ENCODE peak calls at places on chromosome 13, in four cellular contexts. J is WTC11; X is cardiac muscle cell; V is CD4-positive, alpha-beta T cell. O is an unnamed sample.

GRCh38 chr13:91406619-91407018 is 8.2 kb downstream of the GPC5 start:
- DNase-seq in X (peak), V (no peak), J (peak), O (peak)

GRCh38 chr13:95596701-95597100 is 44.2 kb downstream of the CLDN10 start:
- DNase-seq in X (no peak), J (no peak), V (no peak), O (no peak)

GRCh38 chr13:105799155-105799554 is 736.3 kb downstream of the EFNB2 start:
- DNase-seq in V (no peak), X (no peak), J (no peak), O (no peak)

GRCh38 chr13:31090921-31091624 is 70.6 kb downstream of the HSPH1 start:
- DNase-seq in V (no peak), J (no peak), X (peak), O (no peak)

GRCh38 chr13:100440756-100441421 is 147.7 kb downstream of the GGACT start:
- DNase-seq in X (peak), J (no peak), V (no peak), O (peak)

GRCh38 chr13:110925023-110925608 is 10.2 kb upstream of the ANKRD10 start:
- DNase-seq in V (no peak), J (peak), X (peak), O (no peak)

GRCh38 chr13:75963318-75963717 is 327.2 kb downstream of the LMO7 start:
- DNase-seq in X (no peak), V (no peak), J (no peak), O (no peak)

GRCh38 chr13:46354143-46355087 is 32.6 kb downstream of the RUBCNL start:
- DNase-seq in J (no peak), V (no peak), X (peak), O (peak)

GRCh38 chr13:114109646-114110045 is 22.8 kb downstream of the RASA3 start:
- DNase-seq in X (no peak), V (peak), J (peak), O (no peak)

GRCh38 chr13:108985166-108985565 is 355.8 kb downstream of the MYO16 start:
- DNase-seq in J (no peak), V (no peak), X (peak), O (no peak)

GRCh38 chr13:67619987-67620386 is 389.9 kb upstream of the PCDH9 start:
- DNase-seq in J (no peak), X (no peak), V (no peak), O (no peak)

GRCh38 chr13:64041296-64041695 is 2625.6 kb upstream of the PCDH20 start:
- DNase-seq in V (no peak), J (no peak), X (peak), O (no peak)

GRCh38 chr13:47472516-47472915 is 528.6 kb downstream of the SUCLA2 start:
- DNase-seq in V (no peak), J (no peak), X (no peak), O (no peak)

GRCh38 chr13:76440568-76440967 is 445.6 kb downstream of the KCTD12 start:
- DNase-seq in J (no peak), V (no peak), X (no peak), O (no peak)

GRCh38 chr13:42394361-42395065 is 122.6 kb downstream of the AKAP11 start:
- DNase-seq in X (no peak), V (no peak), J (no peak), O (no peak)

GRCh38 chr13:30052127-30052526 is 201.7 kb upstream of the UBL3 start:
- DNase-seq in J (peak), V (no peak), X (peak), O (no peak)

GRCh38 chr13:80360298-80360827 is 19.4 kb upstream of the SPRY2 start:
- DNase-seq in X (no peak), V (no peak), J (no peak), O (no peak)

GRCh38 chr13:106133025-106133424 is 402.4 kb downstream of the EFNB2 start:
- DNase-seq in V (no peak), X (peak), J (no peak), O (peak)

GRCh38 chr13:38417727-38418126 is 68.1 kb downstream of the UFM1 start:
- DNase-seq in V (no peak), X (peak), J (no peak), O (peak)

GRCh38 chr13:97067342-97067895 is 73.1 kb upstream of the OXGR1 start:
- DNase-seq in V (no peak), X (peak), J (no peak), O (no peak)
- TF ChIP-seq CTCF in V (no peak), X (peak), J (no peak), O (peak)

DNA sequence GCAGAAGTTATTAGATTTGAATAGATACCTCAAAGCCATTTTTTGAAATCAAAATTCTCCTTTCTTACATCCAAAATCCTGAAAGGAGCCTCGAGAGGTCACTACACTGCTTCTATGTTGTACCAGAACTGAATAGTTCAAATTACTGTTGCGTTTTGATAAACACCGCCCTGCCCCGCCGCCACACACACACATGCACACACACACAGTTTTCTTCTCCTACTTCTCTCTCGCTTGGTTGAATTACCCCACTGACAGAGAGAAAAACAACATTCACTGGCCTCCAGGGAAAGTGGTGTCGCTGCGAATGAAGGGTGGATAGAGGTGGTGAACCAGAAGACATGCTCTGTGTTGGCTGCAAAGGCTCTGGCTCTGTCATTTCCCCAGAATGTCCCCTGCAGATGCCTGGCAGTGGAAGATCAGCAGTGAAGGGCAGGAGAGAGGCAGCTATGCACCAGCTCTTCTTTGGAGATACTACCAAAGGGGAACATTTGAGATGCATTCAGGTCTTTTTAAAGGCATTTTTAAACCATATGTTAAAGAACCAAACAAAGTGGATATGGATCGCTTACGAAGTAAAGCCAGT is 183.3 kb upstream of the RFC3 start:
- DNase-seq in V (no peak), X (peak), J (no peak), O (no peak)
- TF ChIP-seq CTCF in V (no peak), X (no peak), J (no peak), O (no peak)

GRCh38 chr13:19589312-19589711 is 28.0 kb upstream of the TPTE2 start:
- DNase-seq in J (no peak), X (no peak), V (no peak), O (no peak)

GRCh38 chr13:19590423-19590822 is 29.1 kb upstream of the TPTE2 start:
- DNase-seq in V (no peak), J (no peak), X (no peak), O (no peak)

GRCh38 chr13:19591864-19592263 is 30.5 kb upstream of the TPTE2 start:
- DNase-seq in X (no peak), V (no peak), J (no peak), O (no peak)

GRCh38 chr13:19586904-19587634 is 25.7 kb upstream of the TPTE2 start:
- DNase-seq in J (no peak), X (peak), V (peak), O (peak)

GRCh38 chr13:19587635-19588300 is 26.4 kb upstream of the TPTE2 start:
- DNase-seq in X (peak), J (no peak), V (no peak), O (peak)
- TF ChIP-seq CTCF in X (peak), J (no peak), V (peak), O (peak)

GRCh38 chr13:24680921-24681585 is 845 bp downstream of the ATP12A start:
- DNase-seq in J (no peak), V (no peak), X (no peak), O (no peak)

GRCh38 chr13:24679686-24680085 is 522 bp upstream of the ATP12A start:
- DNase-seq in J (no peak), X (no peak), V (no peak), O (no peak)

GRCh38 chr13:24681930-24682329 is 1.7 kb downstream of the ATP12A start:
- DNase-seq in V (no peak), J (no peak), X (no peak), O (no peak)

GRCh38 chr13:24682353-24682752 is 2.1 kb downstream of the ATP12A start:
- DNase-seq in X (no peak), V (no peak), J (no peak), O (no peak)

DNA sequence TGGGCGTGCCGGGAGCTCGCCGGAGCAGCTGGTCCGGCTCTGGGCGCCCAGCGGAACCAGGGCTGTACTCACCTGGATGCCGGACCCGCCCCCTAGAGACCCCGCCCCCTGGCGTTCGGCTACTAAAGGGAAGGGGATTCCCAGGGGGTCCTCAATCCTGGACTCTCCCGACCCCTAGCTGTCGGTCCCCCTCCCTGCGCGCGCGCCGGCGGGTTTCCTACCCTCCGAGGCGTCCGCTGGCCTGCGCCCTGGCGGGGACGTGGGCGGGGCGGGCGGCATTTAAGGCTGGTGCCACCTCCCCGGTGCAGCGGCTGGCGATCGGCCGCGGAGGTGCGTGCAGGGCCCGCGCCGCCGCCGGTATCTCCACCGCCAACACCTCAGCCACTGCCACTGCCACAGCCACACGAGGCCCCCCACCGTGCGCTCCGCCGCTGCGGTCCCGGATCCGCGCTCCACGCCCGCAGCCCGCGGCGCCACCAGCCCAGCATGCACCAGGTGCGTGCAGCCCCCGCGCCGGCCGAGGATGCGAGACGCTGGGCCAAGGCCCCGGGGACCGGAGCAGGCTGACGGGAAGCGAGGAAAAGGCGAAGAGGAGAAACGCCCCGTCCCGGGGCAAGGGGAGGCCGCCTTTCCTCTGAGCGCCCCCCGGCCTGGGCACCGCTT is at the start of gene ATP12A:
- DNase-seq in V (peak), J (peak), X (no peak), O (no peak)
- TF ChIP-seq CTCF in V (no peak), J (peak), X (no peak), O (no peak)

GRCh38 chr13:49021953-49022352 is 46.2 kb downstream of the FNDC3A start:
- DNase-seq in J (no peak), X (no peak), V (no peak), O (no peak)
- TF ChIP-seq CTCF in J (no peak), X (no peak), V (no peak), O (no peak)

DNA sequence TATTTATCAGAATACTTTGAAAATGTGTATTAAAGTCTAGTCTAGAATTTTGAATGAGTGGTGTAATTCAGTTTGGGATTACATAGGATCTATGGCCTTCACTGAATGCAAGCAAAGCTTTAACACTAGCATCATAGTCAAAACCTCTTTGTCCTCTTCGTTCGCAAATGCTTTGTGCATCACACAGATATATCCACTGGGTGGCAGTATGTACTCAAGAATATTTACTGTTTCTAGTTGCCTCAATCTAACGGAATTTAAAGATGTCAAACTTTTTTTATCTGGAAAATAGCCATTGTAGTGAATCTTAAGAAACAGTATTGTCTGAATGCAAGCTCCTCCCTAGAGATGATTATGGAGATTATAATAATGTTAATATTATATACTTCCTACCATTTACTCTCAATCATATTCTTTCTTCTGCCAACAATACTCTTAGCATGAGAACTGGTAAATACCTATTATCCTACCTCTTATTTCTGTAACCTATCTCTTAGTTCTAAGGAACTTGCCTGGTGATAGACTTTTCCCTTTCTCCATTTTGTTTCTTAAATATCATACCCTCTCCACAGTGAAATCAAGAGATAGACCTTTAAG is 25.8 kb downstream of the LACC1 start:
- DNase-seq in J (no peak), X (peak), V (no peak), O (peak)
- TF ChIP-seq CTCF in J (peak), X (peak), V (peak), O (peak)

GRCh38 chr13:103694471-103694870 is 628.3 kb upstream of the SLC10A2 start:
- DNase-seq in J (no peak), V (no peak), X (no peak), O (no peak)

GRCh38 chr13:103694033-103694432 is 627.8 kb upstream of the SLC10A2 start:
- DNase-seq in V (no peak), J (peak), X (no peak), O (no peak)

GRCh38 chr13:103692442-103692841 is 626.2 kb upstream of the SLC10A2 start:
- DNase-seq in J (no peak), X (no peak), V (no peak), O (no peak)

GRCh38 chr13:103698000-103698399 is 631.8 kb upstream of the SLC10A2 start:
- DNase-seq in X (no peak), J (no peak), V (no peak), O (no peak)

DNA sequence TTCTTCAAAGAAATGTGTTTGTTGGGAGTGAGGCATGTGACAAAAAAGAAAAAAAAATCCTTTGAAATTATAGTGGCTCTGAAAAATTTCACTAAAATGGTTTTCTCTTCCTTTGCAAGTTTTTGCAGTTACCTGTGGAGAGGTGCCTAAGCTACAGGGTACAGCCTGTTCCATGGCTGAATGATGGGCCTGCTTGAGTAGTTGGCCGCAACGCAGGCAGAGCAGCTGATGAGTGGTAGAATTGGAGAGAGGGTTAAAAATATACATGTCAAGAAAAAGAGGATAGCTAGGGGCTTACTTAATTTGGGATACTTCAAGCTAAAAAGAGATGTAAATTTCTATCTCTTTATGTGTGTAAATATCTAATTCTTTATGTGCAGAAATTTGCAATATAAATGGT is 629.1 kb upstream of the SLC10A2 start:
- DNase-seq in X (no peak), V (no peak), J (no peak), O (no peak)
- TF ChIP-seq CTCF in X (no peak), V (no peak), J (no peak), O (no peak)

GRCh38 chr13:25267715-25268114 is 19.6 kb downstream of the MTMR6 start:
- DNase-seq in X (peak), J (no peak), V (no peak), O (peak)
- TF ChIP-seq CTCF in X (peak), J (no peak), V (peak), O (peak)

O was measured in HFFc6.